ENCODE peak calls at places on chromosomes 11 and 22, in five cellular contexts. V is GM18507, S is iPS-NIHi11, Y is fibroblast of pulmonary artery, T is Right ventricle myocardium superior. O is an unnamed sample.

GRCh38 chr11:129989437-129989836 is 13.2 kb downstream of the PRDM10 start:
- DNase-seq in V (no peak), T (no peak), S (no peak), Y (no peak), O (no peak)

GRCh38 chr11:68354181-68354872 is 41.9 kb downstream of the LRP5 start:
- DNase-seq in Y (peak; percentile 85), T (peak; percentile 91), S (peak; percentile 74), V (no peak), O (no peak)

GRCh38 chr11:72821920-72822799 is 7.9 kb downstream of the ATG16L2 start:
- DNase-seq in S (peak; percentile 98), Y (peak; percentile 89), T (peak; percentile 91), V (no peak), O (peak; percentile 45)

GRCh38 chr11:69115586-69116560 is 39.9 kb upstream of the SMIM38 start:
- DNase-seq in S (no peak), T (peak; percentile 86), V (no peak), Y (no peak), O (no peak)

GRCh38 chr11:83661491-83662350 is 375.6 kb upstream of the CCDC90B start:
- DNase-seq in V (no peak), Y (no peak), S (no peak), T (no peak), O (no peak)

GRCh38 chr22:49104434-49104833 is 723.2 kb downstream of the BRD1 start:
- DNase-seq in S (no peak), T (no peak), V (no peak), Y (no peak), O (no peak)

GRCh38 chr11:17291710-17292109 is 15.2 kb downstream of the NUCB2 start:
- DNase-seq in V (no peak), S (no peak), Y (no peak), T (no peak), O (no peak)

GRCh38 chr11:122754553-122755322 is 83.6 kb upstream of the CRTAM start:
- DNase-seq in Y (peak; percentile 35), V (no peak), S (peak; percentile 52), T (no peak), O (no peak)

GRCh38 chr11:68471360-68472340 is 11.1 kb downstream of the PPP6R3 start:
- DNase-seq in Y (peak; percentile 91), S (no peak), V (no peak), T (no peak), O (no peak)

GRCh38 chr11:133545199-133545709 is 13.0 kb upstream of the OPCML start:
- DNase-seq in Y (no peak), V (no peak), T (no peak), S (peak; percentile 64), O (no peak)

GRCh38 chr22:45832180-45832579 is 144.8 kb downstream of the WNT7B start:
- DNase-seq in S (peak; percentile 30), T (no peak), Y (no peak), V (no peak), O (no peak)

GRCh38 chr11:117907276-117908110 is 21.7 kb downstream of the TMPRSS13 start:
- DNase-seq in T (peak; percentile 89), Y (peak; percentile 88), V (peak; percentile 38), S (peak; percentile 92), O (peak; percentile 50)

GRCh38 chr11:17649696-17650600 is 69.4 kb upstream of the MYOD1 start:
- DNase-seq in V (no peak), T (no peak), Y (no peak), S (peak; percentile 50), O (no peak)

GRCh38 chr22:49099496-49100124 is 728.1 kb downstream of the BRD1 start:
- DNase-seq in T (peak; percentile 14), Y (no peak), S (no peak), V (no peak), O (no peak)

GRCh38 chr22:27329471-27329870 is 472.1 kb downstream of the MN1 start:
- DNase-seq in Y (no peak), T (no peak), V (no peak), S (peak; percentile 72), O (no peak)

GRCh38 chr11:44318369-44318768 is 8.4 kb upstream of the ALX4 start:
- DNase-seq in V (no peak), Y (no peak), T (no peak), S (no peak), O (no peak)

GRCh38 chr11:2768471-2769408 is 68.9 kb upstream of the KCNQ1OT1 start:
- DNase-seq in S (no peak), Y (peak; percentile 32), T (peak; percentile 33), V (no peak), O (no peak)

GRCh38 chr22:37255558-37256006 is 11.5 kb upstream of the RAC2 start:
- DNase-seq in T (no peak), Y (no peak), V (no peak), S (no peak), O (no peak)

GRCh38 chr22:27139935-27140493 is 482.6 kb downstream of the MIAT start:
- DNase-seq in Y (peak; percentile 88), T (no peak), V (no peak), S (no peak), O (no peak)

GRCh38 chr22:20578192-20578591 is 70.8 kb downstream of the MED15 start:
- DNase-seq in Y (no peak), V (no peak), S (no peak), T (no peak), O (no peak)